ENCODE peak calls at places on chromosomes 7 and 10, in six cellular contexts. O, Z, D, X, Y and R are unnamed samples. For H3K4me1, the result is how much of the 10 kb centered on the place peaks cover.

GRCh38 chr7:19105546-19105945 is 11.9 kb downstream of the TWIST1 start:
- DNase-seq in X (no peak), Z (no peak), D (no peak), Y (no peak), O (no peak), R (no peak)

GRCh38 chr10:32961892-32962369 is 3.9 kb upstream of the ITGB1 start:
- DNase-seq in X (no peak), Y (peak), O (no peak), Z (no peak), D (peak), R (no peak)

GRCh38 chr7:1052031-1052818 is 7.9 kb downstream of the GPR146 start:
- DNase-seq in Z (no peak), X (no peak), Y (no peak), D (no peak), O (peak), R (no peak)

GRCh38 chr7:156780724-156781455 is 112.1 kb downstream of the LMBR1 start:
- DNase-seq in O (no peak), Y (peak), X (no peak), Z (no peak), D (no peak), R (no peak)

GRCh38 chr7:1844336-1844955 is 174.4 kb downstream of the ELFN1 start:
- DNase-seq in O (peak), D (no peak), X (no peak), Z (peak), Y (no peak), R (peak)

GRCh38 chr10:86258940-86259339 is 107.7 kb downstream of the GRID1 start:
- DNase-seq in X (no peak), D (no peak), Z (no peak), O (no peak), Y (no peak), R (no peak)

GRCh38 chr7:77867208-77867915 is 68.8 kb downstream of the PHTF2 start:
- DNase-seq in X (no peak), D (no peak), Z (no peak), Y (no peak), O (no peak), R (no peak)

GRCh38 chr7:36971515-36972139 is 247.3 kb upstream of the AOAH start:
- DNase-seq in D (no peak), X (no peak), Z (no peak), O (no peak), Y (no peak), R (peak)

GRCh38 chr10:131196176-131196885 is 115.2 kb downstream of the TCERG1L start:
- DNase-seq in D (no peak), Z (no peak), O (no peak), X (no peak), Y (no peak), R (no peak)

GRCh38 chr10:70558871-70559810 is 43.4 kb downstream of the PRF1 start:
- DNase-seq in X (peak), O (peak), D (peak), Y (peak), Z (no peak), R (peak)

GRCh38 chr10:73865459-73866442 is 8.6 kb downstream of the CAMK2G start:
- DNase-seq in O (peak), Z (no peak), X (no peak), Y (peak), D (no peak), R (peak)

GRCh38 chr7:89621925-89622641 is 532.2 kb upstream of the STEAP1 start:
- DNase-seq in O (no peak), X (no peak), Y (no peak), Z (no peak), D (no peak), R (no peak)

GRCh38 chr7:151727579-151728285 is 149.2 kb downstream of the PRKAG2 start:
- DNase-seq in Z (peak), X (peak), D (no peak), Y (no peak), O (peak), R (peak)

GRCh38 chr10:69913586-69913985 is 111.9 kb downstream of the COL13A1 start:
- DNase-seq in X (no peak), O (no peak), D (no peak), Y (no peak), Z (no peak), R (no peak)

GRCh38 chr10:115141254-115141653 is 48.1 kb downstream of the ATRNL1 start:
- DNase-seq in Z (no peak), O (no peak), X (peak), Y (no peak), D (peak), R (peak)

GRCh38 chr10:122553341-122553740 is 7.2 kb upstream of the DMBT1 start:
- DNase-seq in X (no peak), D (no peak), Y (no peak), Z (no peak), O (no peak), R (no peak)

GRCh38 chr10:72099054-72099921 is 10.9 kb upstream of the SPOCK2 start:
- DNase-seq in X (no peak), Y (no peak), D (no peak), Z (no peak), O (no peak), R (no peak)

GRCh38 chr10:57864789-57865676 is 402.7 kb downstream of the IPMK start:
- DNase-seq in Y (no peak), D (no peak), X (no peak), O (no peak), Z (no peak), R (no peak)

GRCh38 chr10:112365014-112365432 is 8.9 kb upstream of the ACSL5 start:
- DNase-seq in Z (no peak), O (no peak), D (no peak), Y (no peak), X (no peak), R (no peak)

GRCh38 chr10:12847361-12847975 is 154.0 kb downstream of the CCDC3 start:
- DNase-seq in X (peak), Y (peak), D (peak), O (no peak), Z (no peak), R (peak)

GRCh38 chr10:114825513-114826253 is 4.1 kb downstream of the FHIP2A start:
- DNase-seq in Z (no peak), X (no peak), O (no peak), Y (no peak), D (no peak), R (no peak)

GRCh38 chr7:80526472-80526871 is 14.6 kb upstream of the GNAT3 start:
- DNase-seq in D (no peak), Y (no peak), O (no peak), Z (no peak), X (no peak), R (no peak)

GRCh38 chr7:52712938-52713337 is 322.5 kb upstream of the POM121L12 start:
- DNase-seq in D (peak), O (no peak), Y (no peak), Z (no peak), X (no peak), R (no peak)

GRCh38 chr10:60816624-60817023 is 38.3 kb downstream of the CDK1 start:
- DNase-seq in D (peak), Z (no peak), Y (peak), O (no peak), X (peak), R (peak)

GRCh38 chr10:89476676-89477075 is 58.7 kb downstream of the SLC16A12 start:
- DNase-seq in D (no peak), Y (no peak), Z (no peak), O (no peak), X (no peak), R (peak)

GRCh38 chr7:32588657-32589056 is 93.4 kb downstream of the AVL9 start:
- DNase-seq in X (no peak), Y (no peak), O (no peak), D (no peak), Z (no peak), R (no peak)

GRCh38 chr10:36779238-36779846 is 346.1 kb upstream of the ANKRD30A start:
- DNase-seq in D (peak), Y (no peak), X (peak), Z (no peak), O (no peak), R (peak)

GRCh38 chr7:46490406-46490805 is 569.3 kb upstream of the IGFBP3 start:
- DNase-seq in Z (no peak), X (no peak), O (no peak), Y (no peak), D (no peak), R (no peak)

GRCh38 chr10:100570518-100570865 is 34.7 kb downstream of the HIF1AN start:
- DNase-seq in D (no peak), X (no peak), Y (no peak), Z (no peak), O (no peak), R (no peak)

GRCh38 chr7:85529197-85529596 is 342.3 kb upstream of the SEMA3D start:
- DNase-seq in Y (no peak), X (no peak), D (peak), Z (peak), O (peak), R (no peak)

GRCh38 chr10:119305860-119306513 is 98.6 kb downstream of the GRK5 start:
- DNase-seq in X (peak), Y (peak), D (no peak), O (peak), Z (peak), R (peak)

GRCh38 chr7:142528608-142529408 is 220.5 kb upstream of the PRSS1 start:
- DNase-seq in Z (no peak), X (no peak), D (peak), Y (no peak), O (no peak), R (no peak)

GRCh38 chr7:142519077-142519789 is 230.0 kb upstream of the PRSS1 start:
- DNase-seq in X (no peak), Z (no peak), O (no peak), Y (no peak), D (peak), R (no peak)

GRCh38 chr7:142519790-142520078 is 229.5 kb upstream of the PRSS1 start:
- DNase-seq in O (no peak), Z (no peak), D (no peak), X (no peak), Y (no peak), R (no peak)

GRCh38 chr7:142523821-142524460 is 225.3 kb upstream of the PRSS1 start:
- DNase-seq in X (no peak), D (no peak), O (no peak), Z (no peak), Y (no peak), R (no peak)
- H3K4me1 ChIP-seq in X (under half), D (under half), O (under half), Z (under half), Y (under half), R (under half)

GRCh38 chr10:21514808-21515580 is 10.5 kb downstream of the SKIDA1 start:
- DNase-seq in X (no peak), Z (no peak), Y (no peak), O (no peak), D (no peak), R (no peak)

GRCh38 chr10:21516270-21517131 is 9.0 kb downstream of the SKIDA1 start:
- DNase-seq in D (peak), Z (peak), Y (peak), X (peak), O (peak), R (peak)

GRCh38 chr10:21514101-21514807 is 11.2 kb downstream of the SKIDA1 start:
- DNase-seq in Z (no peak), D (no peak), O (no peak), Y (no peak), X (no peak), R (no peak)

GRCh38 chr10:21517134-21517982 is 8.1 kb downstream of the SKIDA1 start:
- DNase-seq in Z (peak), D (peak), O (peak), Y (peak), X (peak), R (peak)

GRCh38 chr10:21515581-21516269 is 9.8 kb downstream of the SKIDA1 start:
- DNase-seq in D (no peak), O (no peak), Y (no peak), X (no peak), Z (no peak), R (no peak)
- H3K27ac ChIP-seq in D (no peak), O (peak), Y (no peak), X (no peak), Z (no peak), R (no peak)

DNA sequence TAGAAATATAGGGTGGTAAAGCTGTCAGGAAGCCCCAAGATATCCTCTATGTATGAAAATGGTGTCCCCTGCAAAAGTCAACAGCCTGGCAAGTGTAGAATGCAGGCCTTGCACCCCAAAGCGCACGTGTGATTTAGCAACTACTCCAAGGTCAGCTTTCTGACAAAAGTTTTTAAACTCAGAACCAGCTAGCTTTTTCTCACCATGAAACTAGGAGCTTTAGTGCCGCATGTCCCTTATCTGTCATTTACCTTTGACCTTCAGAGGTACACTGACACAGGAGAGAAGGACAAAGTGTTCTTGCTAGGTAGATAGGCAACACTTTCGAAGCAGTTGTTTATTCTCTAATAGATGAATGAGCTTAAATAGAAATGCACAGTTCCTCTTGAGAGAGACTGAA is 70.9 kb downstream of the RBM33 start:
- DNase-seq in X (no peak), Y (no peak), D (no peak), O (no peak), Z (no peak), R (no peak)
- H3K4me1 ChIP-seq in X (under half), Y (half or more), D (under half), O (under half), Z (under half), R (under half)

DNA sequence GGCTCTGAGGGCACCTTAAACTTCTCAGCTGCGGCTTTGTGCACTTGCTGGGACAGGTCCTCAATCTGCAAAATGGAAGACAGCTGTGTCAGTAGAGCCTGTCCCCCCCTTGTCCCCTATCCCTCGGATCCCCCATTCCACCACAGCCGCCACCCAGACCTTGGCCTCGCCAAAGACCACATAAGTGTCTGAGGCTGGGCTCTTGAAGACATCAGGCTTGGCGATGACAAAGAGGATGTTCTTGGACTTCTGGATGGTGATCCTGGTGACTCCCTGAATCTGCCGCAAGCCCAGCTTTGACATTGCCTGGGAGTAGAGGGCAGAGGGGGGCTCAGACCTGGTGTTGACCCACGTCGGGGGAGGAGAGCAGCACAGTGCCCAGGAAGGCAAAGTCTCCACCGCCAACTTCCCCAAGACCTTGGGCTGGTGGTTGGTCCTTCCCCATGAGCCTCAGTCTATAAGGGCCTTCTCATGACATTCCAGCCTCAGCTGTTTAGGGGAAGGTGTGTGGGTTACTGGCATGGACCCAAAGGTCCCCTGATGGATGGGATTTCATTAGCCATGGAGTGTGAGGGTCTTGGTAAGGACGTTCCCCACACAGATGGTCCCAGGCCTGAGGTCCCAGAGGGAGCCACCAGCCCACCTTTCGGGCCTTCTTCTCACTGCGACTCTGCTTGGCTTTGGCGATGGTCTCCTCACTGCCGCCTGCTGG is 7.7 kb downstream of the NACAD start:
- DNase-seq in X (no peak), O (no peak), Z (no peak), Y (no peak), D (no peak), R (no peak)
- H3K27ac ChIP-seq in X (no peak), O (no peak), Z (no peak), Y (no peak), D (no peak), R (no peak)

DNA sequence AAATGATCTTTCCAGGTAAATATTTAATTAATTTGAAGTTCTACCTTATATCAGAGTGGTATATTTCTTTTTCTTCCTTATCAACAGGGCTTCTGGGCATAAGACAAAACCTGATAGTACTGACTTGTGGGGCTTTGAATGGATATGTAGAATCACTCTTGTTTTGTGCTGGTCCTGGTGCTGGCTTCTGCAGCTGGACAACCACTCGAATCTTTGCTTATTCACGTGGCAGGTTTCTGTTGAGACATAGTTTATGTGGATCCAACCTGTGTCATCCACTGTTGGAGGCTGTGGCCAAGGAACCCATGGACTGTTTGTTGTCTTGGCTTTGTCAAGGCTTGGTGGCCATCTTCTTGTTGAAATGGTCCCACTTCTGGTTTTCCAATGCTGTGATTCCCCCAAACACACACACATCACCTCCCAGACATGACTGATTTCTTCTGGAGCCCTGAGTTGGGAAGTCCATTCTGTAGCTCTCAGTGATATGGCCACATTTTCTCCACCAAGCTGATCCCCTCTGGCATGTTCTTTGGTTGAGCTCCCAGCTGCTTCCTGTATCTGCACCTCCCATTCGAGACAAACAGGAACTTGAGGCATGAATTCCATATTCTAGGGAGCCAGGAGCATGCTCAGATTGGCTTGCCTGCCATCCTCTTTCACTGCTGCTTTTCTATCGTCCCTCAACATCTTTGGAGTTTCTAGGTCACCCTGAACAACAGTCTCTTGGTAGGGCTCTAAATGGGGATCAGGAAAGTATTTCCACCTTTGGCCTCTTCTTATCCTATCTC is 19.5 kb downstream of the TAS2R41 start:
- DNase-seq in D (no peak), Y (no peak), O (no peak), Z (no peak), X (no peak), R (no peak)
- H3K4me1 ChIP-seq in D (under half), Y (under half), O (under half), Z (under half), X (under half), R (under half)

GRCh38 chr7:57375783-57376182 is 74.2 kb upstream of the ZNF716 start:
- DNase-seq in X (no peak), Z (no peak), D (no peak), Y (no peak), O (no peak), R (no peak)
- H3K27ac ChIP-seq in X (no peak), Z (no peak), D (no peak), Y (no peak), O (no peak), R (no peak)